ENCODE peak calls at places on chromosomes 3 and 15, in four cellular contexts. I is HepG2, B is WTC11, Y is K562. O is an unnamed sample.

GRCh38 chr15:62533687-62534086 is 368.6 kb upstream of the C2CD4B start:
- DNase-seq in I (no peak), B (no peak), Y (no peak), O (no peak)

GRCh38 chr3:141051641-141052569 is 758 bp downstream of the SPSB4 start:
- DNase-seq in I (no peak), B (peak; percentile 71), Y (no peak), O (peak; percentile 40)

GRCh38 chr3:121562148-121562547 is 5.6 kb upstream of the ARGFX start:
- DNase-seq in I (no peak), B (no peak), Y (no peak), O (no peak)

GRCh38 chr3:150555859-150556436 is 9.4 kb downstream of the EIF2A start:
- DNase-seq in I (no peak), B (no peak), Y (no peak), O (no peak)

GRCh38 chr15:51939216-51939615 is 32.4 kb downstream of the LEO1 start:
- DNase-seq in I (no peak), B (no peak), Y (no peak), O (no peak)

GRCh38 chr15:49830411-49830810 is 209.6 kb downstream of the DTWD1 start:
- DNase-seq in I (no peak), B (no peak), Y (no peak), O (no peak)

GRCh38 chr15:30984542-30984941 is 6.9 kb downstream of the MTMR10 start:
- DNase-seq in I (no peak), B (no peak), Y (no peak), O (no peak)

GRCh38 chr3:48217449-48217848 is 5.8 kb upstream of the CAMP start:
- DNase-seq in I (no peak), B (no peak), Y (no peak), O (no peak)

GRCh38 chr3:45613781-45614180 is 19.2 kb downstream of the LIMD1 start:
- DNase-seq in I (no peak), B (no peak), Y (no peak), O (no peak)

GRCh38 chr3:179840985-179841384 is 188.1 kb downstream of the USP13 start:
- DNase-seq in I (no peak), B (no peak), Y (no peak), O (no peak)

GRCh38 chr15:30889231-30889630 is 14.5 kb upstream of the FAN1 start:
- DNase-seq in I (no peak), B (no peak), Y (no peak), O (no peak)

GRCh38 chr3:152488449-152488848 is 219.7 kb downstream of the MBNL1 start:
- DNase-seq in I (no peak), B (no peak), Y (no peak), O (no peak)

GRCh38 chr15:38857814-38858213 is 293.2 kb upstream of the RASGRP1 start:
- DNase-seq in I (no peak), B (no peak), Y (peak; percentile 23), O (no peak)
- TF ChIP-seq SP1 in I (no peak), B (no peak), Y (no peak), O (no peak)

GRCh38 chr3:194340757-194341400 is 10.2 kb downstream of the CPN2 start:
- DNase-seq in I (no peak), B (peak; percentile 57), Y (no peak), O (no peak)
- TF ChIP-seq ELF4 in I (no peak), B (no peak), Y (no peak), O (no peak)

DNA sequence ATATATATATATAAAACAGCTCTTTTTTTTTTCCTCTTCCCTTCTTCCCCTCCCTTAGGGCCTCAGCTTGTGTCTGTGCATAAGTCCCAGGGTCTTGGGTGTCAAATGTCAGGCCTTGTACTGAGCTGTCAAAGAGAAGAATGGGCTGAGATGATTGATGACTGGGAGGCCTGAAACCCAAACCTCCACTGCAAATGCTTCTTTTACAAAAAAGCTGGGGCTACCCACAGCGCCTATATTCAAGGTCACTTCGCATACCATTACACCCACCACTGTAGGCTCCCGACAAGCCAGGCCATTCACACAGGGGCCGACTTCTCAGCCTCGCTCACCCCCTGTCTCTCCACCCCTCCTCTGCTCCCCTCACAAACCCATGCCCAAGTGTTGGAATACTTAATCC is 614.6 kb upstream of the NR2F2 start:
- DNase-seq in I (no peak), B (peak; percentile 16), Y (peak; percentile 71), O (peak; percentile 60)
- TF ChIP-seq SP1 in I (no peak), B (no peak), Y (no peak), O (no peak)

GRCh38 chr3:14439501-14440167 is 37.2 kb downstream of the SLC6A6 start:
- DNase-seq in I (no peak), B (no peak), Y (peak; percentile 85), O (peak; percentile 64)
- TF ChIP-seq ELF4 in I (no peak), B (no peak), Y (no peak), O (no peak)

GRCh38 chr15:47339800-47340575 is 377.3 kb upstream of the SEMA6D start:
- DNase-seq in I (no peak), B (no peak), Y (no peak), O (no peak)
- TF ChIP-seq SP1 in I (no peak), B (no peak), Y (no peak), O (no peak)

GRCh38 chr3:50264389-50264963 is 4.5 kb upstream of the SEMA3B start:
- DNase-seq in I (peak; percentile 98), B (peak; percentile 92), Y (no peak), O (peak; percentile 54)
- TF ChIP-seq ELF4 in I (no peak), B (no peak), Y (no peak), O (no peak)

DNA sequence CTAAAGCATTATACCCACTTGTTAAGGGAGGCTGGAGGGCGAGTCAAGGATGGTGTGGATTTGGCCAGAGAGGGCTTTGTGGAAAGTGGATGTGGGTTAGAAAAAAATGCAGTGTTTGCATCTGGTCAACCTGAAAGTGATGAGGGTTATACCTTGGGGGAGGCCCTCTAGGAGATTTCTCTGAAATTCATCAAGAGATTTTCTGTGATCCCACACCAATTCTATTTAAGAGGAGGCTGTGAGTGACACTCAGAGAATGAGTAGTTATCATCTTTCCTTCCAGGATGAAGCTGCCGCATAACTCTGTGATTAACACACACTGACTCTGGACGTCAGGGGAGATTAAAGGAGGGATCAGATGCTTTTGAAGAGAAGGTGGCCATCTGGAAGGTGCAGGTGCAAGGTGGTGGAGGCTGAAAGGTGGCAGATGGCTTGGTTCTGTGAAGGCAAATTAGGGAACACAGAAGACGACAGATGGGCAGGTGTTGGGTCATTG is 54.8 kb downstream of the ANAPC13 start:
- DNase-seq in I (no peak), B (no peak), Y (no peak), O (no peak)
- TF ChIP-seq SP1 in I (no peak), B (no peak), Y (no peak), O (no peak)

GRCh38 chr15:77819271-77819806 is 186.6 kb upstream of the LINGO1 start:
- DNase-seq in I (no peak), B (peak; percentile 34), Y (no peak), O (peak; percentile 66)
- TF ChIP-seq ELF4 in I (no peak), B (no peak), Y (no peak), O (no peak)

O was measured in HEK293T.